ENCODE peak calls at places on chromosomes 4 and X, in four cellular contexts. F is breast epithelium, Z is sigmoid colon, J is Peyer's patch. Q is an unnamed sample.

GRCh38 chr4:89482248-89482647 is 174.6 kb upstream of the GPRIN3 start:
- DNase-seq in J (no peak), F (no peak), Z (no peak), Q (no peak)

GRCh38 chrX:44072631-44073030 is 99.4 kb upstream of the NDP start:
- DNase-seq in J (no peak), F (no peak), Z (no peak), Q (no peak)

GRCh38 chr4:186701273-186701672 is 22.4 kb downstream of the FAT1 start:
- DNase-seq in F (peak), J (no peak), Z (no peak), Q (no peak)

GRCh38 chr4:104906274-104906673 is 240.4 kb upstream of the TET2 start:
- DNase-seq in J (no peak), Z (no peak), F (no peak), Q (no peak)

GRCh38 chr4:123495530-123495929 is 98.9 kb downstream of the SPRY1 start:
- DNase-seq in F (no peak), Z (no peak), J (no peak), Q (no peak)

GRCh38 chrX:8848921-8849320 is 47.7 kb upstream of the FAM9A start:
- DNase-seq in F (no peak), J (no peak), Z (no peak), Q (no peak)

GRCh38 chr4:108035691-108036090 is 46.0 kb downstream of the HADH start:
- DNase-seq in Z (no peak), F (no peak), J (no peak), Q (no peak)

GRCh38 chrX:108946531-108946930 is 210.2 kb upstream of the IRS4 start:
- DNase-seq in Z (no peak), F (no peak), J (no peak), Q (no peak)

GRCh38 chrX:135411893-135412292 is 9.9 kb upstream of the SMIM10L2A start:
- DNase-seq in F (no peak), J (no peak), Z (no peak), Q (no peak)

GRCh38 chr4:8274066-8274652 is 4.6 kb downstream of the HTRA3 start:
- DNase-seq in Z (no peak), J (no peak), F (no peak), Q (no peak)

GRCh38 chr4:56653461-56654237 is 27.4 kb downstream of the HOPX start:
- DNase-seq in F (no peak), Z (no peak), J (peak), Q (no peak)

GRCh38 chr4:88008133-88008621 is 742 bp downstream of the PKD2 start:
- DNase-seq in Z (peak), F (no peak), J (peak), Q (no peak)

GRCh38 chr4:88144866-88145300 is 13.6 kb downstream of the ABCG2 start:
- DNase-seq in Z (no peak), F (no peak), J (no peak), Q (no peak)

GRCh38 chr4:67049446-67049845 is 495.9 kb downstream of the CENPC start:
- DNase-seq in J (no peak), Z (no peak), F (no peak), Q (no peak)

GRCh38 chr4:89416968-89417367 is 109.4 kb upstream of the GPRIN3 start:
- DNase-seq in F (no peak), Z (no peak), J (no peak), Q (no peak)

GRCh38 chrX:31499120-31499519 is 427.3 kb upstream of the FTHL17 start:
- DNase-seq in F (no peak), J (no peak), Z (no peak), Q (no peak)

GRCh38 chrX:80430826-80431501 is 10.7 kb downstream of the TENT5D start:
- DNase-seq in F (no peak), Z (no peak), J (no peak), Q (no peak)

GRCh38 chr4:170091069-170091696 is 1.4 kb upstream of the AADAT start:
- DNase-seq in Z (no peak), F (no peak), J (no peak), Q (no peak)

GRCh38 chr4:77185681-77186080 is 28.7 kb downstream of the CCNG2 start:
- DNase-seq in Z (no peak), F (no peak), J (no peak), Q (no peak)

GRCh38 chrX:134693644-134694043 is 35.4 kb upstream of the PLAC1 start:
- DNase-seq in F (no peak), Z (no peak), J (no peak), Q (no peak)

GRCh38 chr4:129377131-129377845 is 281.3 kb downstream of the C4orf33 start:
- DNase-seq in J (no peak), Z (no peak), F (no peak), Q (no peak)

GRCh38 chrX:23870041-23870440 is 37.7 kb downstream of the APOO start:
- DNase-seq in F (no peak), Z (no peak), J (no peak), Q (no peak)

GRCh38 chrX:23871905-23872546 is 35.7 kb downstream of the APOO start:
- DNase-seq in Z (no peak), J (no peak), F (no peak), Q (no peak)
- TF ChIP-seq CTCF in Z (no peak), J (no peak), F (no peak), Q (no peak)

GRCh38 chrX:15804563-15804962 is 14.3 kb downstream of the ZRSR2 start:
- DNase-seq in F (no peak), J (no peak), Z (no peak), Q (no peak)
- TF ChIP-seq CTCF in F (no peak), J (no peak), Z (no peak), Q (no peak)

GRCh38 chr4:31692407-31692940 is 972.3 kb downstream of the PCDH7 start:
- DNase-seq in F (no peak), J (no peak), Z (no peak), Q (no peak)
- TF ChIP-seq CTCF in F (no peak), J (no peak), Z (no peak), Q (no peak)

GRCh38 chr4:168674077-168674747 is 177.4 kb downstream of the PALLD start:
- DNase-seq in Z (no peak), J (no peak), F (no peak), Q (no peak)
- TF ChIP-seq CTCF in Z (no peak), J (no peak), F (no peak), Q (no peak)

GRCh38 chr4:78784255-78784654 is 8.1 kb downstream of the BMP2K start:
- DNase-seq in J (no peak), F (no peak), Z (no peak), Q (no peak)
- TF ChIP-seq CTCF in J (no peak), F (no peak), Z (no peak), Q (no peak)

DNA sequence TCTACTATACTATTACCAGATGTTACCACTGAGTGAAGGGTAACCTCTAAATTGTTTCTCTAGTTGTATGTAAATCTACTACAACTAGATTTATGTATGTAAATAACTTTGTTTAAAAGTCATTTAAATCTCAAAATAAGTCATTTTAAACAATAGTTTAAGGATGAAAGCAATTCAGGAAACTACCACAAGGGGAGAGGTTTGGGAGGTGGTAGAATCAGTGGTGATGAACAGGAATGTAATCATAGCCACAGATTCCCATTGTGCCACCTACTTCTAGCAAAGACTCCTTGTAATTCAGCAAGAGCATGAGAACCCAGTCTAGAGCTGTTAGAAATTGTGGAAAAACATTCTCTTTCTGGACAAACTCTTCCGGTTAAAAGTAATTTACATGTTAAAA is 234.6 kb downstream of the SLC7A11 start:
- DNase-seq in Z (no peak), J (no peak), F (no peak), Q (no peak)
- TF ChIP-seq CTCF in Z (no peak), J (no peak), F (no peak), Q (no peak)

GRCh38 chr4:52979821-52980590 is 117.9 kb downstream of the RASL11B start:
- DNase-seq in F (no peak), J (no peak), Z (no peak), Q (no peak)
- TF ChIP-seq CTCF in F (no peak), J (no peak), Z (no peak), Q (no peak)

GRCh38 chr4:164952551-164952950 is 24.9 kb downstream of the TRIM61 start:
- DNase-seq in J (no peak), F (no peak), Z (no peak), Q (no peak)

GRCh38 chr4:164948943-164949342 is 28.5 kb downstream of the TRIM61 start:
- DNase-seq in Z (no peak), J (no peak), F (no peak), Q (no peak)

GRCh38 chr4:164946810-164947209 is 30.6 kb downstream of the TRIM61 start:
- DNase-seq in J (no peak), Z (no peak), F (no peak), Q (no peak)

GRCh38 chr4:164945146-164945545 is 32.3 kb downstream of the TRIM61 start:
- DNase-seq in F (no peak), Z (no peak), J (no peak), Q (no peak)

GRCh38 chr4:164949448-164950118 is 27.9 kb downstream of the TRIM61 start:
- DNase-seq in J (no peak), F (no peak), Z (no peak), Q (no peak)
- TF ChIP-seq CTCF in J (no peak), F (no peak), Z (no peak), Q (no peak)